ENCODE peak calls at places on chromosomes 16 and 17, in five cellular contexts. L is kidney, V is endodermal cell, A is astrocyte, U is neuronal stem cell. S is an unnamed sample.

GRCh38 chr17:80105762-80106161 is 4.4 kb downstream of the GAA start:
- DNase-seq in L (peak), V (no peak), A (no peak), U (no peak), S (no peak)

GRCh38 chr16:81608515-81609209 is 164.1 kb downstream of the CMIP start:
- DNase-seq in L (no peak), V (no peak), A (peak), U (no peak), S (peak)

GRCh38 chr17:17782425-17783120 is 54.2 kb downstream of the SREBF1 start:
- DNase-seq in L (peak), V (peak), A (no peak), U (peak), S (peak)

GRCh38 chr17:1110844-1111598 is 68.8 kb downstream of the ABR start:
- DNase-seq in L (peak), V (peak), A (peak), U (no peak), S (peak)

GRCh38 chr17:73609688-73610210 is 34.5 kb downstream of the SDK2 start:
- DNase-seq in L (no peak), V (no peak), A (no peak), U (no peak), S (no peak)

GRCh38 chr16:55189179-55189578 is 134.8 kb upstream of the IRX6 start:
- DNase-seq in L (no peak), V (no peak), A (no peak), U (no peak), S (no peak)

GRCh38 chr16:66750279-66751134 is 902 bp downstream of the DYNC1LI2 start:
- DNase-seq in L (no peak), V (no peak), A (no peak), U (no peak), S (peak)

GRCh38 chr17:2192367-2193028 is 111.1 kb downstream of the SMG6 start:
- DNase-seq in L (no peak), V (no peak), A (peak), U (no peak), S (peak)

GRCh38 chr17:17515921-17516295 is 19.7 kb upstream of the RASD1 start:
- DNase-seq in L (peak), V (no peak), A (peak), U (no peak), S (peak)

GRCh38 chr17:39705786-39706348 is 6.0 kb downstream of the ERBB2 start:
- DNase-seq in L (peak), V (peak), A (no peak), U (no peak), S (no peak)

GRCh38 chr16:4976079-4976478 is 17.9 kb downstream of the SEC14L5 start:
- DNase-seq in L (peak), V (no peak), A (no peak), U (no peak), S (no peak)

GRCh38 chr17:63474174-63474913 is 2.5 kb upstream of the ACE start:
- DNase-seq in L (no peak), V (no peak), A (peak), U (no peak), S (no peak)

GRCh38 chr16:72199938-72200337 is 28.0 kb upstream of the PMFBP1 start:
- DNase-seq in L (no peak), V (no peak), A (no peak), U (no peak), S (no peak)

GRCh38 chr16:14559809-14560227 is 70.2 kb downstream of the PARN start:
- DNase-seq in L (no peak), V (no peak), A (peak), U (no peak), S (no peak)

GRCh38 chr17:58920773-58921172 is 165.1 kb downstream of the PPM1E start:
- DNase-seq in L (no peak), V (no peak), A (no peak), U (no peak), S (no peak)

GRCh38 chr17:50841949-50842354 is 6.6 kb downstream of the WFIKKN2 start:
- DNase-seq in L (no peak), V (peak), A (peak), U (peak), S (peak)

GRCh38 chr16:2979669-2980226 is 498 bp downstream of the PKMYT1 start:
- DNase-seq in L (peak), V (peak), A (no peak), U (no peak), S (peak)

GRCh38 chr17:77381731-77382130 is 241.0 kb downstream of the SEC14L1 start:
- DNase-seq in L (no peak), V (no peak), A (no peak), U (no peak), S (no peak)

GRCh38 chr17:32588135-32588534 is 101.3 kb downstream of the CDK5R1 start:
- DNase-seq in L (no peak), V (no peak), A (no peak), U (no peak), S (no peak)

GRCh38 chr17:67068999-67069398 is 24.6 kb downstream of the CACNG1 start:
- DNase-seq in L (no peak), V (no peak), A (peak), U (no peak), S (peak)

GRCh38 chr17:47914296-47914948 is 18.4 kb downstream of the SP2 start:
- DNase-seq in L (no peak), V (no peak), A (no peak), U (no peak), S (no peak)

GRCh38 chr17:71765437-71765836 is 355.4 kb upstream of the SOX9 start:
- DNase-seq in L (no peak), V (no peak), A (peak), U (no peak), S (no peak)

GRCh38 chr17:66548659-66549311 is 246.4 kb downstream of the PRKCA start:
- DNase-seq in L (no peak), V (peak), A (no peak), U (no peak), S (no peak)

GRCh38 chr17:82684207-82684903 is 14.1 kb downstream of the RAB40B start:
- DNase-seq in L (no peak), V (no peak), A (peak), U (no peak), S (no peak)

GRCh38 chr16:81996664-81997529 is 14.4 kb downstream of the SDR42E1 start:
- DNase-seq in L (no peak), V (peak), A (peak), U (no peak), S (peak)

GRCh38 chr17:45770632-45771472 is 13.3 kb upstream of the CRHR1 start:
- DNase-seq in L (no peak), V (peak), A (no peak), U (peak), S (no peak)

GRCh38 chr17:69608808-69609494 is 194.5 kb downstream of the MAP2K6 start:
- DNase-seq in L (no peak), V (no peak), A (peak), U (no peak), S (peak)

GRCh38 chr17:13642188-13642587 is 40.5 kb upstream of the HS3ST3A1 start:
- DNase-seq in L (no peak), V (no peak), A (no peak), U (no peak), S (no peak)

GRCh38 chr17:50266384-50267073 is 7.7 kb upstream of the TMEM92 start:
- DNase-seq in L (peak), V (peak), A (peak), U (no peak), S (peak)

GRCh38 chr17:43839670-43840101 is 6.7 kb upstream of the MPP3 start:
- DNase-seq in L (no peak), V (no peak), A (no peak), U (no peak), S (no peak)

GRCh38 chr17:41532947-41533570 is 5.0 kb upstream of the KRT19 start:
- DNase-seq in L (peak), V (no peak), A (no peak), U (no peak), S (no peak)

GRCh38 chr16:6335072-6335471 is 997.6 kb upstream of the RBFOX1 start:
- DNase-seq in L (no peak), V (peak), A (no peak), U (peak), S (peak)

GRCh38 chr17:79042421-79043190 is 18.6 kb downstream of the C1QTNF1 start:
- DNase-seq in L (no peak), V (peak), A (no peak), U (no peak), S (peak)

GRCh38 chr17:40450175-40450574 is 6.9 kb downstream of the IGFBP4 start:
- DNase-seq in L (no peak), V (peak), A (no peak), U (no peak), S (peak)

GRCh38 chr16:59697746-59698145 is 963.6 kb upstream of the GOT2 start:
- DNase-seq in L (no peak), V (no peak), A (peak), U (no peak), S (no peak)

GRCh38 chr17:57442401-57442823 is 186.1 kb downstream of the MSI2 start:
- DNase-seq in L (no peak), V (no peak), A (peak), U (no peak), S (peak)
- H3K9ac ChIP-seq in L (peak), V (no peak), A (peak), U (no peak), S (no peak)

GRCh38 chr17:9138161-9138717 is 116.9 kb downstream of the NTN1 start:
- DNase-seq in L (peak), V (no peak), A (no peak), U (no peak), S (no peak)
- H3K4me3 ChIP-seq in L (no peak), V (no peak), A (no peak), U (no peak), S (no peak)

DNA sequence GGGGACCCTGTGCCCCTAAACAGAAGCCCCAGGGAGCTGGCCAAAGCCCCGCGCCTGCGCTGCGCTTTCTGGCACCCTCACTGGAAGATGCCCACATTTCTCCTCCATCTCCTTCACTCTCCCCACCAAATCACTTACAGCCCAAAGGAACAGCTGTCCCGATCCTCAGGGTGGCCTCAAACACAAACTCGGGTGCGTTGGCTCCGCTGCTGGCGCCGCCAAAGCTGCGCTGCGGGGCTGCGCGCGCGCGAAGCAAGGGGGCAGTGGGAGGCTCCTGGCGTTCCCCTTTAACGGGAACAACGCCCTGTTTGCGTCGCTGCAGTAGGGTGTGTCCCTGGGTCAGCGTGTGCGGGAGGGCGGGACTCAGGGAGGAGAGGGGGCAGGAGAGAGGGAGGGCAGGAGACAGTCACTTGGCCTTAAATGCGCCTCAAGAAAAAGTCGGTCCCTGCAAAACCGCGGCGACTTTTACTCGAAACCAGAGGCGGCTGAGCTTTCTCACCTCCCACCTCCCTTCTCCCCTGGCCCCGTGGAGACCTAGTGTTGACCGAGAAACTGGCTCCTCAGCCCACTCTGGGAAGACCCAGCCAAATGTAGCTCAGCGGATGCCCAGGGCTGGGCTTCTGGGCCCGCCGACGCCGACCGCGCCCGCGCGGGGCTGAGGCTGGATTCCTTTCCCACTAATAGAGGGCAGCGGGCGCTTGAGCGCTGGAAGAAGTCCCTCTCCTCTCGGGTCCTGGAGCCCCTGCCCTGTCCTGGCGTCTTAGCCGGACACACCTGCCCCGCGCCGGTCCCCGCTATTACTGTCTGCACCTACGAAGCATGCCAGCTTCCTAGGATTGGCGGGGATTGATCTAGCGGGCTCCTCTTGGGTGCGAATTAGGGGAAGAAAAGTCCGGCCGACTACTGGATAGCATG is 2.6 kb downstream of the PMP22 start:
- DNase-seq in L (peak), V (peak), A (peak), U (peak), S (peak)
- H3K9ac ChIP-seq in L (peak), V (no peak), A (peak), U (peak), S (peak)

GRCh38 chr16:20866792-20867191 is 33.4 kb downstream of the DCUN1D3 start:
- DNase-seq in L (no peak), V (no peak), A (no peak), U (no peak), S (no peak)
- H3K4me3 ChIP-seq in L (no peak), V (no peak), A (no peak), U (no peak), S (peak)